ENCODE peak calls at places on chromosomes 12 and 14, in six cellular contexts. M, J, T, K, I and Y are unnamed samples.

GRCh38 chr14:54377501-54377900 is 19.3 kb upstream of the CDKN3 start:
- DNase-seq in M (no peak), J (no peak), T (no peak), K (no peak), I (no peak), Y (no peak)

GRCh38 chr12:64494998-64495729 is 43.2 kb downstream of the TBK1 start:
- DNase-seq in M (no peak), J (no peak), T (no peak), K (no peak), I (no peak), Y (no peak)

GRCh38 chr12:89349814-89350213 is 2.5 kb downstream of the DUSP6 start:
- DNase-seq in M (peak), J (no peak), T (no peak), K (peak), I (peak), Y (no peak)

GRCh38 chr14:34711169-34711568 is 3.2 kb downstream of the CFL2 start:
- DNase-seq in M (peak), J (no peak), T (no peak), K (peak), I (peak), Y (no peak)

GRCh38 chr14:101183376-101184103 is 280.0 kb upstream of the RTL1 start:
- DNase-seq in M (no peak), J (peak), T (peak), K (no peak), I (no peak), Y (no peak)

GRCh38 chr14:81728447-81728846 is 194.8 kb upstream of the SEL1L start:
- DNase-seq in M (no peak), J (no peak), T (no peak), K (no peak), I (no peak), Y (no peak)

GRCh38 chr12:114853003-114853529 is 169.1 kb upstream of the TBX3 start:
- DNase-seq in M (peak), J (no peak), T (no peak), K (no peak), I (no peak), Y (no peak)

GRCh38 chr12:104219361-104219892 is 3.8 kb downstream of the TXNRD1 start:
- DNase-seq in M (peak), J (no peak), T (no peak), K (no peak), I (peak), Y (no peak)

GRCh38 chr14:57957441-57957840 is 91.5 kb upstream of the SLC35F4 start:
- DNase-seq in M (no peak), J (no peak), T (no peak), K (no peak), I (no peak), Y (no peak)

GRCh38 chr12:31868980-31869379 is 90.2 kb upstream of the RESF1 start:
- DNase-seq in M (peak), J (no peak), T (no peak), K (no peak), I (no peak), Y (peak)

GRCh38 chr12:114209852-114210251 is 196.1 kb downstream of the TBX5 start:
- DNase-seq in M (no peak), J (no peak), T (no peak), K (no peak), I (no peak), Y (no peak)

GRCh38 chr14:70192915-70193314 is 4.2 kb upstream of the SLC8A3 start:
- DNase-seq in M (no peak), J (no peak), T (no peak), K (no peak), I (no peak), Y (no peak)

GRCh38 chr14:101598159-101598558 is 36.9 kb downstream of the DIO3 start:
- DNase-seq in M (no peak), J (no peak), T (no peak), K (peak), I (no peak), Y (no peak)

GRCh38 chr12:25816637-25817036 is 141.8 kb upstream of the RASSF8 start:
- DNase-seq in M (peak), J (no peak), T (no peak), K (no peak), I (no peak), Y (no peak)

GRCh38 chr12:49868952-49869815 is 26.3 kb upstream of the BCDIN3D start:
- DNase-seq in M (peak), J (peak), T (peak), K (peak), I (peak), Y (peak)

GRCh38 chr12:112496493-112496892 is 77.7 kb downstream of the PTPN11 start:
- DNase-seq in M (no peak), J (no peak), T (no peak), K (no peak), I (no peak), Y (no peak)

GRCh38 chr12:52256165-52256935 is 18.1 kb upstream of the KRT86 start:
- DNase-seq in M (no peak), J (peak), T (no peak), K (no peak), I (no peak), Y (no peak)

GRCh38 chr12:107759410-107759809 is 1.5 kb downstream of the PRDM4 start:
- DNase-seq in M (peak), J (no peak), T (no peak), K (peak), I (no peak), Y (no peak)

GRCh38 chr12:115354476-115354890 is 670.5 kb upstream of the TBX3 start:
- DNase-seq in M (peak), J (no peak), T (no peak), K (no peak), I (no peak), Y (no peak)

GRCh38 chr12:72178871-72179270 is 93.3 kb upstream of the TRHDE start:
- DNase-seq in M (no peak), J (no peak), T (no peak), K (no peak), I (no peak), Y (no peak)

GRCh38 chr12:25433581-25434325 is 119.3 kb downstream of the LMNTD1 start:
- DNase-seq in M (peak), J (no peak), T (no peak), K (no peak), I (no peak), Y (no peak)

GRCh38 chr12:51848843-51849735 is 571 bp upstream of the FIGNL2 start:
- DNase-seq in M (no peak), J (no peak), T (no peak), K (no peak), I (no peak), Y (peak)

GRCh38 chr14:102927346-102927877 is 4.9 kb downstream of the AMN start:
- DNase-seq in M (no peak), J (no peak), T (no peak), K (peak), I (no peak), Y (no peak)

GRCh38 chr12:29534935-29535334 is 37.4 kb upstream of the OVCH1 start:
- DNase-seq in M (peak), J (no peak), T (no peak), K (no peak), I (no peak), Y (no peak)

GRCh38 chr14:94009767-94010166 is 12.7 kb downstream of the CCDC197 start:
- DNase-seq in M (peak), J (no peak), T (no peak), K (no peak), I (no peak), Y (no peak)

DNA sequence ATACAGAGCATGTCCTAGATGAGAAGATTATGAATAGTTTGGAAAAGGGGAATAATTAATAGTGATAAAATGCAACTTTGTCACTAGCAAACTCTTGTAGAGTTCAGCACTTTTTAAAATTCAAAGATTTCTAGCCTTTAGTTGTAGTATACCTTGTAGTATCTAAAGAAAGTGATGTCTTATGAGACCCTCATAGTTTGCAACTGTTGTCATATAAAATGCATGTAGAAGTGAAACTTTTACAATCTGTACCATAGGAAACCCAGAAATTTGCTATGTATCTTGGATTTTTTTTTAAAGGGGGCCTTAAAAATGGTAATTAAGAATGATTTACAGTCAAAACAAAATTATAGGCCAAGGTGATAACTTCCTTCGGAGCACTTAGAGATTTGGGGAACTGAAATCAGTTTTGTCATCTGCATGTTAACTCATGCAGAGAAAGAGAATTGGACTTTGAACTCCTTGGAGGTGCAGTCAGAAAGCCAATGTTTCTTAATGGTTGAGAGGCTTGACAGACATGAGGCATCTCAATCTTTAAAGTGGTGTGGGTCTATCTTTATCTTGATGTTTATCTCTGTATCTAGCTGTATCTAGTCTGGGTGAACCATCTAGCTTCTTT is 1.3 kb downstream of the LRRK2 start:
- DNase-seq in M (no peak), J (no peak), T (no peak), K (no peak), I (no peak), Y (no peak)
- H3K4me3 ChIP-seq in M (no peak), J (peak), T (peak), K (peak), I (peak), Y (peak)

GRCh38 chr12:82817368-82817767 is 130.7 kb downstream of the TMTC2 start:
- DNase-seq in M (no peak), J (no peak), T (no peak), K (no peak), I (no peak), Y (no peak)

DNA sequence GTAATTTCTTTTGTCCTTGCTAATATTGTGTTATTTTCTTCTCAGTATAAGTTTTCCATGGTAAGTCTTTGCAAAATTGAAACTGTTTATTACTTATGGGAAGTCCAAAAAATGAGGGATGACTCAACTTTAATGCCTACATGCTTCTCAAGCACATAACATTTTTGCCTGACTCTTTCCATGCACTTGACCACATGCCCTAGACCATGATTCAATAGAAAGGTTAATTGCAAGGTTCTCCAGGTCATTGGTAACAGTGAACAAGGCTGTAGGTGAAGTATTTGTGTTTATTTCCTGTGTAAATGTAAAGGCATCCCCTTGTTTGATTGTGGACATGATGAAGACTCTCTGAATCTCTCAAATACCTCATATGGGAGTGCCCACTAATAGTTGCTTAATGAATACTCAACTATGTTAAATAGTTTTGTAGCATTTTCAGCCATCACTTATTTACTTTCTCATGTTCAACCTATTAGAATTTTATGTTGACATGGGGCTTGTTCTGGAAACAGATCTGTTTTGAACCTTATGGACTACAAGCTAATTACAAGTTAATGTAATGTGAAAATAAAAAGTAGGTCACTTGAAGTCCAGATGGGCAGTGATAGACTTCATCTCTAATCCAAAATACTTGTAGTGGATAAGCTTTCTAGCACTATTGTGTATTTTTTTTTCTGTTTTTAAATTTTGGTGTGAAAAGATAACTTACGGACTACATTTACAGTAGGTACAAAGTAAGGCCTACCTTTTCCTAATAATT is 131.8 kb downstream of the TMTC2 start:
- DNase-seq in M (peak), J (no peak), T (no peak), K (no peak), I (no peak), Y (no peak)
- TF ChIP-seq POLR2A in M (no peak), J (no peak), T (no peak), K (no peak), I (no peak), Y (no peak)

GRCh38 chr14:55383541-55384140 is 28.0 kb downstream of the ATG14 start:
- DNase-seq in M (no peak), J (no peak), T (no peak), K (no peak), I (no peak), Y (no peak)

GRCh38 chr14:55388160-55388559 is 23.5 kb downstream of the ATG14 start:
- DNase-seq in M (peak), J (no peak), T (no peak), K (no peak), I (no peak), Y (no peak)

GRCh38 chr14:55384536-55384935 is 27.1 kb downstream of the ATG14 start:
- DNase-seq in M (no peak), J (no peak), T (no peak), K (no peak), I (no peak), Y (no peak)

GRCh38 chr14:55389330-55389729 is 22.3 kb downstream of the ATG14 start:
- DNase-seq in M (peak), J (no peak), T (no peak), K (no peak), I (no peak), Y (no peak)

DNA sequence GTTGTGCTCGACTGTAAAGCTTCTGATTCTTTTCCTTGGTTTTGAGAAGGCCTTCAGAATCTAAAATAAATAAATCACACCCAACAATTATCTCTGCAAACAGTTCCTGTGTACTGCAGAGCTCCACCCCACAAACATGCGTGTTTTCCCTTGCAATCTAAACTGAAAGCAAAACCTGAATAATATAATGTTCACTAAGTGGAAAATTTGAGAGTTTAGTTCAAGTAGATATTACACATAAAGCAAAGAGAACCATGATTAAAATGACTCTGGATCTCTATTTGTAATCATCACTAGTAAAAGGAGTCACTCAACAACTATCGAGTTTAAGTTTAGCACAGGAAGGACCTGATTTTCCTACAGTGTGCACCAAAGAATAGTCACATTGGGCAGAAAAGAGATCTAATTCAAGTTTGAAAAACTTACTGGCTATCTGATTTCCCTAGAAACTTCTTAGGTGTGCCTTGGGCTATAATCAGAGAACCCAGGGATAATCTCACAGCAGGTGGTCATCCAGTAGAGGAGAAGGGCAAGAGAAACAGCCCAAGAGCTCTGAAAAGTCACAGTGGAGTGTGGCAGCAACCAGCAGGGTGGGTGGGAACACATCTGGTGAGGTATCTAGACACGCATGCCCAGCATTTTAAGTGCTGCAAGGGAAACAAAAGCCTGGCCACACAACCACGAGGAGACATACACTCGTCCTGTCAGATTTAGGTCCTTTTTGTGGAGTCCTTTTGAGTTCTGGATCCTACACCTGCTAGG is 25.4 kb downstream of the ATG14 start:
- DNase-seq in M (no peak), J (no peak), T (no peak), K (peak), I (no peak), Y (no peak)
- H3K4me3 ChIP-seq in M (no peak), J (no peak), T (no peak), K (no peak), I (no peak), Y (no peak)

DNA sequence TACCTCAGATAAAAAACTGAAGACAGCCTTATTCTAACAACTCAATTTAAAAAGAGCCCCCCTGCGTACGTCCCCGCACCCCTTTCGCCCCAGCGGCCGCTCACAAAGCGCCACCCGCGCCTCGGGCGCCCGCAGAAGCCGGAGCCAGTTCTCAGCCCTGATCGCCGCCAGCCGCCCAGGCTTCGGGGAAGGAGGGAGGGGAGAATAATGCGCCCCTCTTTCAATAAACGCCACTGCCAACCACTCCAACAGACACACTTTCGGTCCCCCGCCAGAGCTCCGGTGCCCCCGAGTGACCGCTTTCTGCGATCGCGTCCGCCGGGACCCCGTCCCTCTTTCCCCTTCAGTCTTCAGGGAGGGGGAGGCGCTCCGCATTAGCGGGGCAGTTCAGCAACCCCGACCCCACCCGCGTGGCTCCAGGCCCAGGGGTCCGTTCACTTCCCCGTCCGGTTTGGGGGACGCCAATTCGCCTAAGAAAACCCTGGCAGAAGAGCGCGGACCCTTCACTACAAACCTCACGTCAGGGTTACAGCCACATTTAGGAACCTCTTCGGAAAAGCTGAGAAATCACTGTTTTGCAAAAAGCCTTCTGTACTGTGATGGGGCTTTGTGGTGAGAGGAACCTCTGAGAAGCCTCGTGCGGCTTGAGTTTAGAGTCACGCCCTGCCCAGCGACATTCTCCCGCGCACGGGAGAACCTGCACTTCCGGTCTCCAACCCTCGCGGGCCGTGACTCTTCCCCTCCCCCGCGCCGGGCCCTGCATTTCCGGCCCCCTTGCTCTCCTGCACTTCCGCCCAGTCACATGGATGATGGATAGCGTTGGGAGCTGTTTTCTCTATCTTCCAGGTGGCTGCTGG is 18.7 kb downstream of the FOXG1 start:
- DNase-seq in M (peak), J (no peak), T (no peak), K (no peak), I (no peak), Y (no peak)
- TF ChIP-seq POLR2A in M (no peak), J (no peak), T (no peak), K (no peak), I (no peak), Y (no peak)

GRCh38 chr12:46460682-46461215 is 88.2 kb upstream of the SLC38A2 start:
- DNase-seq in M (no peak), J (no peak), T (no peak), K (no peak), I (no peak), Y (no peak)
- H3K4me3 ChIP-seq in M (no peak), J (no peak), T (no peak), K (no peak), I (no peak), Y (no peak)

GRCh38 chr12:10722905-10723866 is at the start of gene YBX3:
- DNase-seq in M (peak), J (peak), T (peak), K (peak), I (peak), Y (peak)
- TF ChIP-seq POLR2A in M (peak), J (no peak), T (peak), K (peak), I (peak), Y (peak)

GRCh38 chr14:71244341-71244740 is 337.1 kb downstream of the PCNX1 start:
- DNase-seq in M (peak), J (no peak), T (no peak), K (no peak), I (no peak), Y (no peak)

GRCh38 chr14:71245659-71246361 is 338.6 kb downstream of the PCNX1 start:
- DNase-seq in M (no peak), J (no peak), T (no peak), K (no peak), I (no peak), Y (no peak)

GRCh38 chr14:71247106-71247505 is 339.8 kb downstream of the PCNX1 start:
- DNase-seq in M (peak), J (no peak), T (no peak), K (no peak), I (no peak), Y (no peak)

GRCh38 chr14:71248204-71248603 is 340.9 kb downstream of the PCNX1 start:
- DNase-seq in M (peak), J (no peak), T (no peak), K (no peak), I (no peak), Y (no peak)

GRCh38 chr14:71246539-71246938 is 339.3 kb downstream of the PCNX1 start:
- DNase-seq in M (no peak), J (no peak), T (no peak), K (no peak), I (no peak), Y (no peak)
- H3K4me3 ChIP-seq in M (no peak), J (no peak), T (no peak), K (no peak), I (no peak), Y (no peak)

GRCh38 chr14:61103541-61104339 is 122.7 kb downstream of the SLC38A6 start:
- DNase-seq in M (peak), J (no peak), T (peak), K (peak), I (peak), Y (no peak)
- TF ChIP-seq POLR2A in M (no peak), J (no peak), T (no peak), K (no peak), I (no peak), Y (no peak)

GRCh38 chr12:6821271-6821673 is 349 bp upstream of the GPR162 start:
- DNase-seq in M (peak), J (no peak), T (peak), K (peak), I (peak), Y (no peak)

GRCh38 chr12:6822461-6823135 is 977 bp downstream of the GPR162 start:
- DNase-seq in M (no peak), J (no peak), T (no peak), K (no peak), I (no peak), Y (no peak)

GRCh38 chr12:6823161-6824084 is 1.8 kb downstream of the GPR162 start:
- DNase-seq in M (no peak), J (no peak), T (no peak), K (no peak), I (no peak), Y (no peak)

GRCh38 chr12:6820171-6820570 is 1.4 kb upstream of the GPR162 start:
- DNase-seq in M (no peak), J (no peak), T (no peak), K (no peak), I (no peak), Y (no peak)

GRCh38 chr12:6821674-6822433 is at the start of gene GPR162:
- DNase-seq in M (peak), J (no peak), T (peak), K (peak), I (no peak), Y (peak)
- H3K4me3 ChIP-seq in M (peak), J (peak), T (peak), K (peak), I (peak), Y (peak)